ENCODE peak calls at places on chromosome 9, in nine cellular contexts. One of them, this sample, is unnamed.

GRCh38 chr9:83280790-83281189 is 217.8 kb upstream of the RASEF start:
- DNase-seq in fibroblast of lung: no peak
- DNase-seq in epithelial cell of esophagus: no peak
- DNase-seq in activated B cell treated with CpG ODN at 0.5 μM for 24 hours: no peak
- DNase-seq in bronchial epithelial cell: no peak
- DNase-seq in K562: no peak
- DNase-seq in neural crest cell: no peak
- DNase-seq in cardiac fibroblast: no peak
- DNase-seq in mammary epithelial cell: no peak
- DNase-seq in this sample: no peak

GRCh38 chr9:128215491-128216404 is 12.6 kb downstream of the DNM1 start:
- DNase-seq in fibroblast of lung: peak
- DNase-seq in epithelial cell of esophagus: no peak
- DNase-seq in activated B cell treated with CpG ODN at 0.5 μM for 24 hours: no peak
- DNase-seq in bronchial epithelial cell: no peak
- DNase-seq in K562: peak
- DNase-seq in neural crest cell: no peak
- DNase-seq in cardiac fibroblast: peak
- DNase-seq in mammary epithelial cell: no peak
- DNase-seq in this sample: no peak

GRCh38 chr9:131987232-131987631 is 92.4 kb downstream of the MED27 start:
- DNase-seq in fibroblast of lung: no peak
- DNase-seq in epithelial cell of esophagus: no peak
- DNase-seq in activated B cell treated with CpG ODN at 0.5 μM for 24 hours: no peak
- DNase-seq in bronchial epithelial cell: no peak
- DNase-seq in K562: no peak
- DNase-seq in neural crest cell: no peak
- DNase-seq in cardiac fibroblast: no peak
- DNase-seq in mammary epithelial cell: no peak
- DNase-seq in this sample: no peak

GRCh38 chr9:137168907-137169763 is 716 bp downstream of the LRRC26 start:
- DNase-seq in fibroblast of lung: peak
- DNase-seq in epithelial cell of esophagus: peak
- DNase-seq in activated B cell treated with CpG ODN at 0.5 μM for 24 hours: no peak
- DNase-seq in bronchial epithelial cell: no peak
- DNase-seq in K562: no peak
- DNase-seq in neural crest cell: no peak
- DNase-seq in cardiac fibroblast: peak
- DNase-seq in mammary epithelial cell: peak
- DNase-seq in this sample: peak

GRCh38 chr9:134644715-134645606 is 3.4 kb downstream of the COL5A1 start:
- DNase-seq in fibroblast of lung: peak
- DNase-seq in epithelial cell of esophagus: peak
- DNase-seq in activated B cell treated with CpG ODN at 0.5 μM for 24 hours: no peak
- DNase-seq in bronchial epithelial cell: peak
- DNase-seq in K562: peak
- DNase-seq in neural crest cell: no peak
- DNase-seq in cardiac fibroblast: peak
- DNase-seq in mammary epithelial cell: peak
- DNase-seq in this sample: no peak

GRCh38 chr9:4762889-4763521 is 22.0 kb upstream of the AK3 start:
- DNase-seq in fibroblast of lung: peak
- DNase-seq in epithelial cell of esophagus: peak
- DNase-seq in activated B cell treated with CpG ODN at 0.5 μM for 24 hours: no peak
- DNase-seq in bronchial epithelial cell: peak
- DNase-seq in K562: peak
- DNase-seq in neural crest cell: peak
- DNase-seq in cardiac fibroblast: peak
- DNase-seq in mammary epithelial cell: no peak
- DNase-seq in this sample: no peak

GRCh38 chr9:8858250-8859161 is 1058.9 kb upstream of the DMAC1 start:
- DNase-seq in fibroblast of lung: peak
- DNase-seq in epithelial cell of esophagus: no peak
- DNase-seq in activated B cell treated with CpG ODN at 0.5 μM for 24 hours: no peak
- DNase-seq in bronchial epithelial cell: no peak
- DNase-seq in K562: no peak
- DNase-seq in neural crest cell: peak
- DNase-seq in cardiac fibroblast: peak
- DNase-seq in mammary epithelial cell: no peak
- DNase-seq in this sample: peak

GRCh38 chr9:98657897-98658296 is 50.8 kb downstream of the GABBR2 start:
- DNase-seq in fibroblast of lung: peak
- DNase-seq in epithelial cell of esophagus: peak
- DNase-seq in activated B cell treated with CpG ODN at 0.5 μM for 24 hours: no peak
- DNase-seq in bronchial epithelial cell: peak
- DNase-seq in K562: no peak
- DNase-seq in neural crest cell: no peak
- DNase-seq in cardiac fibroblast: peak
- DNase-seq in mammary epithelial cell: peak
- DNase-seq in this sample: no peak

GRCh38 chr9:35516481-35516880 is 26.6 kb downstream of the RUSC2 start:
- DNase-seq in fibroblast of lung: peak
- DNase-seq in epithelial cell of esophagus: peak
- DNase-seq in activated B cell treated with CpG ODN at 0.5 μM for 24 hours: no peak
- DNase-seq in bronchial epithelial cell: peak
- DNase-seq in K562: no peak
- DNase-seq in neural crest cell: no peak
- DNase-seq in cardiac fibroblast: peak
- DNase-seq in mammary epithelial cell: peak
- DNase-seq in this sample: no peak

GRCh38 chr9:77399964-77400363 is 222.6 kb downstream of the VPS13A start:
- DNase-seq in fibroblast of lung: no peak
- DNase-seq in epithelial cell of esophagus: no peak
- DNase-seq in activated B cell treated with CpG ODN at 0.5 μM for 24 hours: no peak
- DNase-seq in bronchial epithelial cell: no peak
- DNase-seq in K562: no peak
- DNase-seq in neural crest cell: no peak
- DNase-seq in cardiac fibroblast: no peak
- DNase-seq in mammary epithelial cell: no peak
- DNase-seq in this sample: no peak

GRCh38 chr9:70303268-70303667 is 44.5 kb downstream of the SMC5 start:
- DNase-seq in fibroblast of lung: no peak
- DNase-seq in epithelial cell of esophagus: no peak
- DNase-seq in activated B cell treated with CpG ODN at 0.5 μM for 24 hours: no peak
- DNase-seq in bronchial epithelial cell: no peak
- DNase-seq in K562: no peak
- DNase-seq in neural crest cell: no peak
- DNase-seq in cardiac fibroblast: peak
- DNase-seq in mammary epithelial cell: peak
- DNase-seq in this sample: no peak

GRCh38 chr9:98807811-98808195 is 333 bp downstream of the GALNT12 start:
- DNase-seq in fibroblast of lung: peak
- DNase-seq in epithelial cell of esophagus: peak
- DNase-seq in activated B cell treated with CpG ODN at 0.5 μM for 24 hours: no peak
- DNase-seq in bronchial epithelial cell: no peak
- DNase-seq in K562: peak
- DNase-seq in neural crest cell: no peak
- DNase-seq in cardiac fibroblast: no peak
- DNase-seq in mammary epithelial cell: no peak
- DNase-seq in this sample: no peak

GRCh38 chr9:14336244-14336643 is 22.3 kb upstream of the NFIB start:
- DNase-seq in fibroblast of lung: no peak
- DNase-seq in epithelial cell of esophagus: no peak
- DNase-seq in activated B cell treated with CpG ODN at 0.5 μM for 24 hours: no peak
- DNase-seq in bronchial epithelial cell: no peak
- DNase-seq in K562: no peak
- DNase-seq in neural crest cell: no peak
- DNase-seq in cardiac fibroblast: no peak
- DNase-seq in mammary epithelial cell: no peak
- DNase-seq in this sample: no peak

GRCh38 chr9:116817762-116818161 is 130.7 kb downstream of the TRIM32 start:
- DNase-seq in fibroblast of lung: no peak
- DNase-seq in epithelial cell of esophagus: no peak
- DNase-seq in activated B cell treated with CpG ODN at 0.5 μM for 24 hours: no peak
- DNase-seq in bronchial epithelial cell: no peak
- DNase-seq in K562: no peak
- DNase-seq in neural crest cell: no peak
- DNase-seq in cardiac fibroblast: no peak
- DNase-seq in mammary epithelial cell: no peak
- DNase-seq in this sample: no peak

GRCh38 chr9:130962418-130963316 is 23.6 kb upstream of the FIBCD1 start:
- DNase-seq in fibroblast of lung: peak
- DNase-seq in epithelial cell of esophagus: peak
- DNase-seq in activated B cell treated with CpG ODN at 0.5 μM for 24 hours: no peak
- DNase-seq in bronchial epithelial cell: peak
- DNase-seq in K562: peak
- DNase-seq in neural crest cell: no peak
- DNase-seq in cardiac fibroblast: peak
- DNase-seq in mammary epithelial cell: peak
- DNase-seq in this sample: no peak

GRCh38 chr9:111414406-111414805 is 69.8 kb downstream of the ECPAS start:
- DNase-seq in fibroblast of lung: no peak
- DNase-seq in epithelial cell of esophagus: no peak
- DNase-seq in activated B cell treated with CpG ODN at 0.5 μM for 24 hours: no peak
- DNase-seq in bronchial epithelial cell: no peak
- DNase-seq in K562: no peak
- DNase-seq in neural crest cell: no peak
- DNase-seq in cardiac fibroblast: no peak
- DNase-seq in mammary epithelial cell: no peak
- DNase-seq in this sample: no peak

GRCh38 chr9:111413996-111414395 is 70.2 kb downstream of the ECPAS start:
- DNase-seq in fibroblast of lung: no peak
- DNase-seq in epithelial cell of esophagus: no peak
- DNase-seq in activated B cell treated with CpG ODN at 0.5 μM for 24 hours: no peak
- DNase-seq in bronchial epithelial cell: no peak
- DNase-seq in K562: no peak
- DNase-seq in neural crest cell: no peak
- DNase-seq in cardiac fibroblast: no peak
- DNase-seq in mammary epithelial cell: no peak
- DNase-seq in this sample: no peak

GRCh38 chr9:111407813-111408212 is 76.4 kb downstream of the ECPAS start:
- DNase-seq in fibroblast of lung: no peak
- DNase-seq in epithelial cell of esophagus: no peak
- DNase-seq in activated B cell treated with CpG ODN at 0.5 μM for 24 hours: no peak
- DNase-seq in bronchial epithelial cell: no peak
- DNase-seq in K562: no peak
- DNase-seq in neural crest cell: no peak
- DNase-seq in cardiac fibroblast: no peak
- DNase-seq in mammary epithelial cell: no peak
- DNase-seq in this sample: no peak

GRCh38 chr9:111411266-111411665 is 72.9 kb downstream of the ECPAS start:
- DNase-seq in fibroblast of lung: no peak
- DNase-seq in epithelial cell of esophagus: peak
- DNase-seq in activated B cell treated with CpG ODN at 0.5 μM for 24 hours: no peak
- DNase-seq in bronchial epithelial cell: peak
- DNase-seq in K562: no peak
- DNase-seq in neural crest cell: no peak
- DNase-seq in cardiac fibroblast: no peak
- DNase-seq in mammary epithelial cell: peak
- DNase-seq in this sample: no peak

DNA sequence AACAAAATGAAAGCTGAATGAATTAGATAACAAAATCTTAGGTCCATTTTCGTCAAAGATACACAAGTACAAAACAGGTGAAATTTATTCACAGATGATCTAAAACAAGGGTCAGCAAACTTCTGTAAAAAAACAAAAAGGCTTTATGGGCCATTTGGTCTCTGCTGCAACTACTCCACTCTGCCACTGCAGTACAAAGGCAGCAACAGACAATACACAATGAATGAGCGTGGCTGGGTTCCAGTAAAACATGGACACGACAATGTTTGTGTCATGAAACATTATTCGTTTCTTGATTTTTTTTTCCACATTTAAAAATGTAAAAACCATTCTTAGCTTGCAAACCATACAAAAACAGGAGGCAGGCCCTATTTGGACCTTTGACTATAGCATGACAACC is 71.9 kb downstream of the ECPAS start:
- DNase-seq in fibroblast of lung: no peak
- DNase-seq in epithelial cell of esophagus: no peak
- DNase-seq in activated B cell treated with CpG ODN at 0.5 μM for 24 hours: no peak
- DNase-seq in bronchial epithelial cell: no peak
- DNase-seq in K562: no peak
- DNase-seq in neural crest cell: no peak
- DNase-seq in cardiac fibroblast: no peak
- DNase-seq in mammary epithelial cell: no peak
- DNase-seq in this sample: no peak
- TF ChIP-seq CTCF in fibroblast of lung: no peak
- TF ChIP-seq CTCF in epithelial cell of esophagus: peak
- TF ChIP-seq CTCF in activated B cell treated with CpG ODN at 0.5 μM for 24 hours: no peak
- TF ChIP-seq CTCF in bronchial epithelial cell: no peak
- TF ChIP-seq CTCF in K562: no peak
- TF ChIP-seq CTCF in neural crest cell: no peak
- TF ChIP-seq CTCF in cardiac fibroblast: no peak
- TF ChIP-seq CTCF in mammary epithelial cell: no peak
- TF ChIP-seq CTCF in this sample: no peak

GRCh38 chr9:68780377-68780707 is 75.3 kb downstream of the PIP5K1B start:
- DNase-seq in fibroblast of lung: no peak
- DNase-seq in epithelial cell of esophagus: no peak
- DNase-seq in activated B cell treated with CpG ODN at 0.5 μM for 24 hours: no peak
- DNase-seq in bronchial epithelial cell: no peak
- DNase-seq in K562: no peak
- DNase-seq in neural crest cell: no peak
- DNase-seq in cardiac fibroblast: no peak
- DNase-seq in mammary epithelial cell: no peak
- DNase-seq in this sample: no peak
- TF ChIP-seq CTCF in fibroblast of lung: no peak
- TF ChIP-seq CTCF in epithelial cell of esophagus: no peak
- TF ChIP-seq CTCF in activated B cell treated with CpG ODN at 0.5 μM for 24 hours: no peak
- TF ChIP-seq CTCF in bronchial epithelial cell: no peak
- TF ChIP-seq CTCF in K562: peak
- TF ChIP-seq CTCF in neural crest cell: peak
- TF ChIP-seq CTCF in cardiac fibroblast: no peak
- TF ChIP-seq CTCF in mammary epithelial cell: no peak
- TF ChIP-seq CTCF in this sample: no peak

GRCh38 chr9:75588808-75589207 is 301.7 kb upstream of the PCSK5 start:
- DNase-seq in fibroblast of lung: no peak
- DNase-seq in epithelial cell of esophagus: peak
- DNase-seq in activated B cell treated with CpG ODN at 0.5 μM for 24 hours: no peak
- DNase-seq in bronchial epithelial cell: no peak
- DNase-seq in K562: no peak
- DNase-seq in neural crest cell: no peak
- DNase-seq in cardiac fibroblast: no peak
- DNase-seq in mammary epithelial cell: peak
- DNase-seq in this sample: no peak
- TF ChIP-seq CTCF in fibroblast of lung: peak
- TF ChIP-seq CTCF in epithelial cell of esophagus: peak
- TF ChIP-seq CTCF in activated B cell treated with CpG ODN at 0.5 μM for 24 hours: no peak
- TF ChIP-seq CTCF in bronchial epithelial cell: peak
- TF ChIP-seq CTCF in K562: no peak
- TF ChIP-seq CTCF in neural crest cell: peak
- TF ChIP-seq CTCF in cardiac fibroblast: peak
- TF ChIP-seq CTCF in mammary epithelial cell: peak
- TF ChIP-seq CTCF in this sample: no peak

DNA sequence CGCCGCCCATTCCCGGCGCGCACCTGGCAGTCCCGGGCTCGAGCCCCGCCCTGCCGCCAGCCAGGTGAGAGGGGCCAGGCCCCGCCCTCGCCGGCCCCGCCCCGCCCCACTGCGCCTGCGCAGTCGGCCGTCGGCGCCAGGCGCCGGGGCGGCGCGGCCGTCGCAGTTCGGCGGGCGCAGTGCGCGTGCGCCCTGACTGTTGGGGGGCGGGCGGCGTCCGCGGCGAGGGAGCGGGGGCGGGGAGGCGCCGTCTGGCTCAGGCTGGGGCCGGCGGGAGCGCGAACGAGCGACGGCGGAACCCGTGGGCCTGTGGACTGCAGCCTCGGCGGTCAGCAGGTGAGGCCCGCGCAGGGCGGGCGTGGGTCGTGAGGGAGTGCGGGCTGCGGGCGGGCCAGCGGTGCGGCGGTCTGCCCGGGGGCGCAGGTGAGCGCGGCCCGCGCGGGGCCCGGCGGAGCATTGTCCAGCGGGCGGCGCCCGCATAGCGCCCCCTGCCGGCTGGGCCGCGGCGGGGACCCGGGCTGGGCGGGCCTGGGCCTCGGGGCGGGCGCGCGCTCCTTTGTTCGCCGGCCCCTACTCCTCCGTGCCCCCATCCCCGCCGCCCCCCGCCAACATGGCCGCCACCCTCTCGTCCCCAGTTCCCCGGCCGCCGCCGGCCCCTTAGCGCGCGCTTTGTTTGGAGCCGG is at the start of gene SPIN1:
- DNase-seq in fibroblast of lung: peak
- DNase-seq in epithelial cell of esophagus: peak
- DNase-seq in activated B cell treated with CpG ODN at 0.5 μM for 24 hours: peak
- DNase-seq in bronchial epithelial cell: no peak
- DNase-seq in K562: peak
- DNase-seq in neural crest cell: peak
- DNase-seq in cardiac fibroblast: peak
- DNase-seq in mammary epithelial cell: no peak
- DNase-seq in this sample: peak
- TF ChIP-seq CTCF in fibroblast of lung: peak
- TF ChIP-seq CTCF in epithelial cell of esophagus: peak
- TF ChIP-seq CTCF in activated B cell treated with CpG ODN at 0.5 μM for 24 hours: no peak
- TF ChIP-seq CTCF in bronchial epithelial cell: peak
- TF ChIP-seq CTCF in K562: no peak
- TF ChIP-seq CTCF in neural crest cell: peak
- TF ChIP-seq CTCF in cardiac fibroblast: peak
- TF ChIP-seq CTCF in mammary epithelial cell: peak
- TF ChIP-seq CTCF in this sample: peak

This sample was measured in Peyer's patch.